ENCODE peak calls at places on chromosomes 12 and 14, in eight cellular contexts. One of them, this sample, is unnamed.

GRCh38 chr12:4685317-4685716 is 34.9 kb upstream of the GALNT8 start:
- DNase-seq in brain pericyte: no peak
- DNase-seq in nucleus accumbens: no peak
- DNase-seq in fibroblast of lung: no peak
- DNase-seq in globus pallidus: no peak
- DNase-seq in uterus: no peak
- DNase-seq in AG10803: no peak
- DNase-seq in activated CD4-positive, alpha-beta T cell treated with anti-CD3 and anti-CD28 coated beads, Interleukin-2, amount 50 U/mL, for 4 hours: no peak
- DNase-seq in this sample: no peak

GRCh38 chr14:55430024-55430690 is 10.3 kb downstream of the TBPL2 start:
- DNase-seq in uterus: peak
- DNase-seq in nucleus accumbens: no peak
- DNase-seq in AG10803: peak
- DNase-seq in fibroblast of lung: peak
- DNase-seq in activated CD4-positive, alpha-beta T cell treated with anti-CD3 and anti-CD28 coated beads, Interleukin-2, amount 50 U/mL, for 4 hours: peak
- DNase-seq in brain pericyte: no peak
- DNase-seq in globus pallidus: no peak
- DNase-seq in this sample: no peak

GRCh38 chr12:69024413-69024812 is 91.4 kb upstream of the CPM start:
- DNase-seq in nucleus accumbens: no peak
- DNase-seq in AG10803: peak
- DNase-seq in globus pallidus: no peak
- DNase-seq in uterus: no peak
- DNase-seq in fibroblast of lung: peak
- DNase-seq in brain pericyte: no peak
- DNase-seq in activated CD4-positive, alpha-beta T cell treated with anti-CD3 and anti-CD28 coated beads, Interleukin-2, amount 50 U/mL, for 4 hours: no peak
- DNase-seq in this sample: no peak

GRCh38 chr12:62248873-62249272 is 11.3 kb upstream of the USP15 start:
- DNase-seq in nucleus accumbens: no peak
- DNase-seq in brain pericyte: no peak
- DNase-seq in uterus: no peak
- DNase-seq in globus pallidus: no peak
- DNase-seq in fibroblast of lung: no peak
- DNase-seq in AG10803: peak
- DNase-seq in activated CD4-positive, alpha-beta T cell treated with anti-CD3 and anti-CD28 coated beads, Interleukin-2, amount 50 U/mL, for 4 hours: no peak
- DNase-seq in this sample: no peak

GRCh38 chr14:98173291-98173690 is 1098.7 kb downstream of the BCL11B start:
- DNase-seq in nucleus accumbens: no peak
- DNase-seq in AG10803: no peak
- DNase-seq in activated CD4-positive, alpha-beta T cell treated with anti-CD3 and anti-CD28 coated beads, Interleukin-2, amount 50 U/mL, for 4 hours: no peak
- DNase-seq in brain pericyte: no peak
- DNase-seq in uterus: no peak
- DNase-seq in fibroblast of lung: no peak
- DNase-seq in globus pallidus: no peak
- DNase-seq in this sample: no peak

GRCh38 chr12:98894412-98895085 is 249.5 kb downstream of the APAF1 start:
- DNase-seq in activated CD4-positive, alpha-beta T cell treated with anti-CD3 and anti-CD28 coated beads, Interleukin-2, amount 50 U/mL, for 4 hours: no peak
- DNase-seq in AG10803: no peak
- DNase-seq in uterus: no peak
- DNase-seq in nucleus accumbens: no peak
- DNase-seq in brain pericyte: no peak
- DNase-seq in fibroblast of lung: no peak
- DNase-seq in globus pallidus: peak
- DNase-seq in this sample: peak

GRCh38 chr12:124687695-124688301 is 120.4 kb upstream of the NCOR2 start:
- DNase-seq in brain pericyte: no peak
- DNase-seq in fibroblast of lung: peak
- DNase-seq in nucleus accumbens: no peak
- DNase-seq in globus pallidus: peak
- DNase-seq in uterus: peak
- DNase-seq in activated CD4-positive, alpha-beta T cell treated with anti-CD3 and anti-CD28 coated beads, Interleukin-2, amount 50 U/mL, for 4 hours: no peak
- DNase-seq in AG10803: peak
- DNase-seq in this sample: peak

GRCh38 chr12:108210001-108210400 is 80.9 kb downstream of the WSCD2 start:
- DNase-seq in globus pallidus: no peak
- DNase-seq in fibroblast of lung: no peak
- DNase-seq in brain pericyte: no peak
- DNase-seq in AG10803: no peak
- DNase-seq in nucleus accumbens: no peak
- DNase-seq in uterus: no peak
- DNase-seq in activated CD4-positive, alpha-beta T cell treated with anti-CD3 and anti-CD28 coated beads, Interleukin-2, amount 50 U/mL, for 4 hours: no peak
- DNase-seq in this sample: no peak

GRCh38 chr12:106436183-106436582 is 78.6 kb downstream of the POLR3B start:
- DNase-seq in globus pallidus: no peak
- DNase-seq in nucleus accumbens: no peak
- DNase-seq in brain pericyte: no peak
- DNase-seq in uterus: no peak
- DNase-seq in activated CD4-positive, alpha-beta T cell treated with anti-CD3 and anti-CD28 coated beads, Interleukin-2, amount 50 U/mL, for 4 hours: no peak
- DNase-seq in fibroblast of lung: no peak
- DNase-seq in AG10803: no peak
- DNase-seq in this sample: no peak

GRCh38 chr12:7935773-7936581 is at the start of gene SLC2A3:
- DNase-seq in nucleus accumbens: peak
- DNase-seq in AG10803: peak
- DNase-seq in uterus: peak
- DNase-seq in fibroblast of lung: peak
- DNase-seq in activated CD4-positive, alpha-beta T cell treated with anti-CD3 and anti-CD28 coated beads, Interleukin-2, amount 50 U/mL, for 4 hours: peak
- DNase-seq in brain pericyte: peak
- DNase-seq in globus pallidus: peak
- DNase-seq in this sample: peak

GRCh38 chr14:102078840-102079699 is 7.8 kb downstream of the HSP90AA1 start:
- DNase-seq in activated CD4-positive, alpha-beta T cell treated with anti-CD3 and anti-CD28 coated beads, Interleukin-2, amount 50 U/mL, for 4 hours: no peak
- DNase-seq in AG10803: no peak
- DNase-seq in globus pallidus: peak
- DNase-seq in fibroblast of lung: no peak
- DNase-seq in uterus: no peak
- DNase-seq in brain pericyte: no peak
- DNase-seq in nucleus accumbens: no peak
- DNase-seq in this sample: no peak

GRCh38 chr12:12734561-12735071 is 17.4 kb downstream of the CDKN1B start:
- DNase-seq in activated CD4-positive, alpha-beta T cell treated with anti-CD3 and anti-CD28 coated beads, Interleukin-2, amount 50 U/mL, for 4 hours: no peak
- DNase-seq in globus pallidus: no peak
- DNase-seq in AG10803: peak
- DNase-seq in brain pericyte: no peak
- DNase-seq in fibroblast of lung: no peak
- DNase-seq in uterus: no peak
- DNase-seq in nucleus accumbens: no peak
- DNase-seq in this sample: no peak

GRCh38 chr12:81224626-81225025 is 146.7 kb downstream of the ACSS3 start:
- DNase-seq in nucleus accumbens: no peak
- DNase-seq in uterus: no peak
- DNase-seq in fibroblast of lung: no peak
- DNase-seq in activated CD4-positive, alpha-beta T cell treated with anti-CD3 and anti-CD28 coated beads, Interleukin-2, amount 50 U/mL, for 4 hours: no peak
- DNase-seq in AG10803: no peak
- DNase-seq in globus pallidus: no peak
- DNase-seq in brain pericyte: no peak
- DNase-seq in this sample: no peak

GRCh38 chr12:95621725-95622124 is 70.4 kb upstream of the USP44 start:
- DNase-seq in uterus: no peak
- DNase-seq in nucleus accumbens: no peak
- DNase-seq in brain pericyte: no peak
- DNase-seq in globus pallidus: no peak
- DNase-seq in fibroblast of lung: no peak
- DNase-seq in activated CD4-positive, alpha-beta T cell treated with anti-CD3 and anti-CD28 coated beads, Interleukin-2, amount 50 U/mL, for 4 hours: no peak
- DNase-seq in AG10803: no peak
- DNase-seq in this sample: no peak

GRCh38 chr14:100677925-100678765 is 48.5 kb upstream of the DLK1 start:
- DNase-seq in globus pallidus: peak
- DNase-seq in AG10803: peak
- DNase-seq in brain pericyte: no peak
- DNase-seq in fibroblast of lung: peak
- DNase-seq in activated CD4-positive, alpha-beta T cell treated with anti-CD3 and anti-CD28 coated beads, Interleukin-2, amount 50 U/mL, for 4 hours: no peak
- DNase-seq in uterus: peak
- DNase-seq in nucleus accumbens: no peak
- DNase-seq in this sample: peak

GRCh38 chr14:92744198-92744597 is 4.2 kb downstream of the LGMN start:
- DNase-seq in fibroblast of lung: no peak
- DNase-seq in activated CD4-positive, alpha-beta T cell treated with anti-CD3 and anti-CD28 coated beads, Interleukin-2, amount 50 U/mL, for 4 hours: no peak
- DNase-seq in uterus: no peak
- DNase-seq in brain pericyte: no peak
- DNase-seq in AG10803: no peak
- DNase-seq in nucleus accumbens: no peak
- DNase-seq in globus pallidus: no peak
- DNase-seq in this sample: no peak

GRCh38 chr12:27009926-27010325 is 4.3 kb downstream of the TM7SF3 start:
- DNase-seq in uterus: no peak
- DNase-seq in fibroblast of lung: no peak
- DNase-seq in nucleus accumbens: no peak
- DNase-seq in brain pericyte: no peak
- DNase-seq in globus pallidus: no peak
- DNase-seq in activated CD4-positive, alpha-beta T cell treated with anti-CD3 and anti-CD28 coated beads, Interleukin-2, amount 50 U/mL, for 4 hours: no peak
- DNase-seq in AG10803: peak
- DNase-seq in this sample: no peak

GRCh38 chr14:35341454-35342159 is 49.4 kb downstream of the PSMA6 start:
- DNase-seq in brain pericyte: peak
- DNase-seq in uterus: peak
- DNase-seq in nucleus accumbens: peak
- DNase-seq in fibroblast of lung: peak
- DNase-seq in AG10803: peak
- DNase-seq in activated CD4-positive, alpha-beta T cell treated with anti-CD3 and anti-CD28 coated beads, Interleukin-2, amount 50 U/mL, for 4 hours: no peak
- DNase-seq in globus pallidus: peak
- DNase-seq in this sample: peak

GRCh38 chr12:105705765-105706164 is 375.3 kb downstream of the C12orf75 start:
- DNase-seq in uterus: peak
- DNase-seq in brain pericyte: peak
- DNase-seq in activated CD4-positive, alpha-beta T cell treated with anti-CD3 and anti-CD28 coated beads, Interleukin-2, amount 50 U/mL, for 4 hours: no peak
- DNase-seq in AG10803: peak
- DNase-seq in fibroblast of lung: peak
- DNase-seq in globus pallidus: peak
- DNase-seq in nucleus accumbens: no peak
- DNase-seq in this sample: peak